ENCODE peak calls at places on chromosomes 11 and 22, in eight cellular contexts. One of them, this sample, is unnamed.

GRCh38 chr11:65915101-65915820 is 3.6 kb downstream of the C11orf68 start:
- DNase-seq in esophagus muscularis mucosa: no peak
- DNase-seq in transverse colon: no peak
- DNase-seq in K562: no peak
- DNase-seq in sigmoid colon: no peak
- DNase-seq in endothelial cell of umbilical vein: no peak
- DNase-seq in GM12878: no peak
- DNase-seq in suprapubic skin: no peak
- DNase-seq in this sample: no peak

GRCh38 chr22:27057717-27058116 is 400.3 kb downstream of the MIAT start:
- DNase-seq in endothelial cell of umbilical vein: no peak
- DNase-seq in sigmoid colon: no peak
- DNase-seq in K562: no peak
- DNase-seq in GM12878: no peak
- DNase-seq in transverse colon: no peak
- DNase-seq in suprapubic skin: no peak
- DNase-seq in esophagus muscularis mucosa: no peak
- DNase-seq in this sample: no peak

GRCh38 chr11:35619754-35620640 is 1.7 kb downstream of the FJX1 start:
- DNase-seq in endothelial cell of umbilical vein: peak
- DNase-seq in sigmoid colon: peak
- DNase-seq in suprapubic skin: no peak
- DNase-seq in transverse colon: peak
- DNase-seq in K562: peak
- DNase-seq in esophagus muscularis mucosa: no peak
- DNase-seq in GM12878: no peak
- DNase-seq in this sample: no peak

GRCh38 chr11:86101941-86102407 is 33.1 kb upstream of the PICALM start:
- DNase-seq in GM12878: no peak
- DNase-seq in K562: no peak
- DNase-seq in suprapubic skin: no peak
- DNase-seq in esophagus muscularis mucosa: no peak
- DNase-seq in endothelial cell of umbilical vein: no peak
- DNase-seq in transverse colon: no peak
- DNase-seq in sigmoid colon: no peak
- DNase-seq in this sample: no peak

GRCh38 chr11:94849836-94850235 is 81.7 kb downstream of the AMOTL1 start:
- DNase-seq in esophagus muscularis mucosa: no peak
- DNase-seq in GM12878: no peak
- DNase-seq in endothelial cell of umbilical vein: no peak
- DNase-seq in transverse colon: no peak
- DNase-seq in sigmoid colon: no peak
- DNase-seq in K562: no peak
- DNase-seq in suprapubic skin: no peak
- DNase-seq in this sample: no peak

GRCh38 chr11:846496-847098 is 3.9 kb downstream of the TSPAN4 start:
- DNase-seq in sigmoid colon: no peak
- DNase-seq in endothelial cell of umbilical vein: no peak
- DNase-seq in suprapubic skin: no peak
- DNase-seq in K562: no peak
- DNase-seq in transverse colon: no peak
- DNase-seq in GM12878: no peak
- DNase-seq in esophagus muscularis mucosa: no peak
- DNase-seq in this sample: no peak

GRCh38 chr11:122138759-122139594 is 23.0 kb upstream of the BLID start:
- DNase-seq in sigmoid colon: no peak
- DNase-seq in GM12878: no peak
- DNase-seq in transverse colon: no peak
- DNase-seq in endothelial cell of umbilical vein: peak
- DNase-seq in suprapubic skin: no peak
- DNase-seq in K562: no peak
- DNase-seq in esophagus muscularis mucosa: no peak
- DNase-seq in this sample: no peak

GRCh38 chr11:134560566-134561347 is 148.7 kb upstream of the B3GAT1 start:
- DNase-seq in K562: no peak
- DNase-seq in transverse colon: no peak
- DNase-seq in GM12878: no peak
- DNase-seq in esophagus muscularis mucosa: no peak
- DNase-seq in endothelial cell of umbilical vein: no peak
- DNase-seq in suprapubic skin: peak
- DNase-seq in sigmoid colon: peak
- DNase-seq in this sample: no peak

GRCh38 chr11:14384338-14384737 is 25.4 kb upstream of the RRAS2 start:
- DNase-seq in GM12878: no peak
- DNase-seq in K562: no peak
- DNase-seq in endothelial cell of umbilical vein: peak
- DNase-seq in suprapubic skin: no peak
- DNase-seq in sigmoid colon: no peak
- DNase-seq in transverse colon: no peak
- DNase-seq in esophagus muscularis mucosa: no peak
- DNase-seq in this sample: no peak

GRCh38 chr11:45264839-45265515 is 21.2 kb downstream of the SYT13 start:
- DNase-seq in sigmoid colon: no peak
- DNase-seq in GM12878: no peak
- DNase-seq in K562: peak
- DNase-seq in esophagus muscularis mucosa: no peak
- DNase-seq in transverse colon: no peak
- DNase-seq in suprapubic skin: no peak
- DNase-seq in endothelial cell of umbilical vein: peak
- DNase-seq in this sample: no peak

GRCh38 chr11:130128626-130129025 is 31.0 kb upstream of the ST14 start:
- DNase-seq in endothelial cell of umbilical vein: no peak
- DNase-seq in suprapubic skin: no peak
- DNase-seq in sigmoid colon: no peak
- DNase-seq in transverse colon: no peak
- DNase-seq in GM12878: no peak
- DNase-seq in K562: no peak
- DNase-seq in esophagus muscularis mucosa: no peak
- DNase-seq in this sample: no peak

GRCh38 chr22:22098457-22099193 is 116.0 kb upstream of the TOP3B start:
- DNase-seq in endothelial cell of umbilical vein: no peak
- DNase-seq in transverse colon: no peak
- DNase-seq in suprapubic skin: no peak
- DNase-seq in K562: no peak
- DNase-seq in GM12878: peak
- DNase-seq in esophagus muscularis mucosa: peak
- DNase-seq in sigmoid colon: no peak
- DNase-seq in this sample: no peak

GRCh38 chr22:29314074-29314473 is 1.4 kb downstream of the RASL10A start:
- DNase-seq in GM12878: no peak
- DNase-seq in transverse colon: peak
- DNase-seq in endothelial cell of umbilical vein: no peak
- DNase-seq in suprapubic skin: peak
- DNase-seq in sigmoid colon: no peak
- DNase-seq in K562: no peak
- DNase-seq in esophagus muscularis mucosa: no peak
- DNase-seq in this sample: no peak

GRCh38 chr11:83292709-83293435 is 6.7 kb upstream of the CCDC90B start:
- DNase-seq in endothelial cell of umbilical vein: peak
- DNase-seq in esophagus muscularis mucosa: no peak
- DNase-seq in sigmoid colon: no peak
- DNase-seq in K562: peak
- DNase-seq in suprapubic skin: no peak
- DNase-seq in GM12878: no peak
- DNase-seq in transverse colon: no peak
- DNase-seq in this sample: no peak

GRCh38 chr22:38017272-38017920 is 33.0 kb upstream of the SOX10 start:
- DNase-seq in K562: peak
- DNase-seq in esophagus muscularis mucosa: no peak
- DNase-seq in GM12878: no peak
- DNase-seq in suprapubic skin: peak
- DNase-seq in sigmoid colon: peak
- DNase-seq in endothelial cell of umbilical vein: peak
- DNase-seq in transverse colon: peak
- DNase-seq in this sample: peak

GRCh38 chr11:58023435-58023931 is at the start of gene OR9Q1:
- DNase-seq in suprapubic skin: no peak
- DNase-seq in GM12878: no peak
- DNase-seq in endothelial cell of umbilical vein: no peak
- DNase-seq in sigmoid colon: no peak
- DNase-seq in transverse colon: no peak
- DNase-seq in K562: no peak
- DNase-seq in esophagus muscularis mucosa: no peak
- DNase-seq in this sample: no peak

GRCh38 chr22:37014835-37015586 is 4.2 kb downstream of the TST start:
- DNase-seq in GM12878: no peak
- DNase-seq in sigmoid colon: no peak
- DNase-seq in endothelial cell of umbilical vein: no peak
- DNase-seq in esophagus muscularis mucosa: no peak
- DNase-seq in K562: peak
- DNase-seq in transverse colon: peak
- DNase-seq in suprapubic skin: no peak
- DNase-seq in this sample: peak

GRCh38 chr11:33557201-33557600 is 143.4 kb downstream of the C11orf91 start:
- DNase-seq in transverse colon: no peak
- DNase-seq in sigmoid colon: no peak
- DNase-seq in K562: no peak
- DNase-seq in suprapubic skin: no peak
- DNase-seq in endothelial cell of umbilical vein: no peak
- DNase-seq in GM12878: no peak
- DNase-seq in esophagus muscularis mucosa: no peak
- DNase-seq in this sample: no peak

GRCh38 chr22:46315976-46316375 is 19.3 kb downstream of the GTSE1 start:
- DNase-seq in endothelial cell of umbilical vein: no peak
- DNase-seq in GM12878: no peak
- DNase-seq in suprapubic skin: no peak
- DNase-seq in transverse colon: no peak
- DNase-seq in K562: no peak
- DNase-seq in esophagus muscularis mucosa: no peak
- DNase-seq in sigmoid colon: no peak
- DNase-seq in this sample: no peak

GRCh38 chr11:9206496-9206895 is 58.7 kb downstream of the DENND5A start:
- DNase-seq in transverse colon: no peak
- DNase-seq in endothelial cell of umbilical vein: no peak
- DNase-seq in GM12878: no peak
- DNase-seq in suprapubic skin: no peak
- DNase-seq in K562: no peak
- DNase-seq in sigmoid colon: no peak
- DNase-seq in esophagus muscularis mucosa: no peak
- DNase-seq in this sample: no peak

GRCh38 chr11:9208726-9209501 is 56.2 kb downstream of the DENND5A start:
- DNase-seq in esophagus muscularis mucosa: no peak
- DNase-seq in endothelial cell of umbilical vein: no peak
- DNase-seq in suprapubic skin: no peak
- DNase-seq in transverse colon: no peak
- DNase-seq in K562: peak
- DNase-seq in sigmoid colon: no peak
- DNase-seq in GM12878: peak
- DNase-seq in this sample: no peak

GRCh38 chr11:9210224-9210921 is 54.8 kb downstream of the DENND5A start:
- DNase-seq in endothelial cell of umbilical vein: no peak
- DNase-seq in K562: no peak
- DNase-seq in suprapubic skin: no peak
- DNase-seq in transverse colon: no peak
- DNase-seq in sigmoid colon: no peak
- DNase-seq in esophagus muscularis mucosa: no peak
- DNase-seq in GM12878: no peak
- DNase-seq in this sample: no peak

GRCh38 chr11:9205596-9205995 is 59.6 kb downstream of the DENND5A start:
- DNase-seq in esophagus muscularis mucosa: no peak
- DNase-seq in GM12878: no peak
- DNase-seq in endothelial cell of umbilical vein: no peak
- DNase-seq in transverse colon: no peak
- DNase-seq in K562: no peak
- DNase-seq in sigmoid colon: no peak
- DNase-seq in suprapubic skin: no peak
- DNase-seq in this sample: no peak

GRCh38 chr11:9207229-9207628 is 57.9 kb downstream of the DENND5A start:
- DNase-seq in GM12878: no peak
- DNase-seq in transverse colon: no peak
- DNase-seq in esophagus muscularis mucosa: no peak
- DNase-seq in sigmoid colon: no peak
- DNase-seq in suprapubic skin: no peak
- DNase-seq in K562: no peak
- DNase-seq in endothelial cell of umbilical vein: no peak
- DNase-seq in this sample: no peak
- H3K27ac ChIP-seq in GM12878: no peak
- H3K27ac ChIP-seq in transverse colon: no peak
- H3K27ac ChIP-seq in esophagus muscularis mucosa: no peak
- H3K27ac ChIP-seq in sigmoid colon: no peak
- H3K27ac ChIP-seq in suprapubic skin: no peak
- H3K27ac ChIP-seq in K562: no peak
- H3K27ac ChIP-seq in endothelial cell of umbilical vein: no peak
- H3K27ac ChIP-seq in this sample: no peak

GRCh38 chr22:49726701-49727101 is 101.0 kb downstream of the BRD1 start:
- DNase-seq in esophagus muscularis mucosa: peak
- DNase-seq in transverse colon: no peak
- DNase-seq in GM12878: no peak
- DNase-seq in sigmoid colon: no peak
- DNase-seq in endothelial cell of umbilical vein: no peak
- DNase-seq in K562: no peak
- DNase-seq in suprapubic skin: no peak
- DNase-seq in this sample: no peak
- TF ChIP-seq POLR2A in esophagus muscularis mucosa: no peak
- TF ChIP-seq POLR2A in transverse colon: no peak
- TF ChIP-seq POLR2A in GM12878: no peak
- TF ChIP-seq POLR2A in sigmoid colon: no peak
- TF ChIP-seq POLR2A in endothelial cell of umbilical vein: no peak
- TF ChIP-seq POLR2A in K562: no peak
- TF ChIP-seq POLR2A in suprapubic skin: no peak
- TF ChIP-seq POLR2A in this sample: no peak

GRCh38 chr11:68380786-68381622 is 68.6 kb downstream of the LRP5 start:
- DNase-seq in transverse colon: no peak
- DNase-seq in suprapubic skin: no peak
- DNase-seq in esophagus muscularis mucosa: no peak
- DNase-seq in K562: no peak
- DNase-seq in GM12878: no peak
- DNase-seq in sigmoid colon: peak
- DNase-seq in endothelial cell of umbilical vein: peak
- DNase-seq in this sample: no peak
- TF ChIP-seq POLR2AphosphoS5 in transverse colon: peak
- TF ChIP-seq POLR2AphosphoS5 in suprapubic skin: no peak
- TF ChIP-seq POLR2AphosphoS5 in esophagus muscularis mucosa: peak
- TF ChIP-seq POLR2AphosphoS5 in K562: no peak
- TF ChIP-seq POLR2AphosphoS5 in GM12878: no peak
- TF ChIP-seq POLR2AphosphoS5 in sigmoid colon: no peak
- TF ChIP-seq POLR2AphosphoS5 in endothelial cell of umbilical vein: no peak
- TF ChIP-seq POLR2AphosphoS5 in this sample: no peak

GRCh38 chr11:118907749-118908106 is 18.0 kb downstream of the BCL9L start:
- DNase-seq in suprapubic skin: no peak
- DNase-seq in K562: no peak
- DNase-seq in GM12878: no peak
- DNase-seq in sigmoid colon: no peak
- DNase-seq in endothelial cell of umbilical vein: no peak
- DNase-seq in transverse colon: no peak
- DNase-seq in esophagus muscularis mucosa: no peak
- DNase-seq in this sample: no peak

GRCh38 chr11:118908931-118909618 is 16.7 kb downstream of the BCL9L start:
- DNase-seq in sigmoid colon: peak
- DNase-seq in esophagus muscularis mucosa: peak
- DNase-seq in endothelial cell of umbilical vein: peak
- DNase-seq in K562: peak
- DNase-seq in suprapubic skin: peak
- DNase-seq in transverse colon: peak
- DNase-seq in GM12878: no peak
- DNase-seq in this sample: peak

GRCh38 chr11:118909619-118910308 is 16.0 kb downstream of the BCL9L start:
- DNase-seq in suprapubic skin: no peak
- DNase-seq in endothelial cell of umbilical vein: no peak
- DNase-seq in GM12878: no peak
- DNase-seq in K562: no peak
- DNase-seq in transverse colon: no peak
- DNase-seq in sigmoid colon: no peak
- DNase-seq in esophagus muscularis mucosa: no peak
- DNase-seq in this sample: no peak

GRCh38 chr11:118908264-118908663 is 17.5 kb downstream of the BCL9L start:
- DNase-seq in K562: no peak
- DNase-seq in endothelial cell of umbilical vein: no peak
- DNase-seq in sigmoid colon: no peak
- DNase-seq in transverse colon: no peak
- DNase-seq in suprapubic skin: no peak
- DNase-seq in GM12878: no peak
- DNase-seq in esophagus muscularis mucosa: no peak
- DNase-seq in this sample: no peak

GRCh38 chr11:118907051-118907748 is 18.5 kb downstream of the BCL9L start:
- DNase-seq in suprapubic skin: peak
- DNase-seq in endothelial cell of umbilical vein: peak
- DNase-seq in esophagus muscularis mucosa: peak
- DNase-seq in transverse colon: peak
- DNase-seq in K562: peak
- DNase-seq in GM12878: peak
- DNase-seq in sigmoid colon: peak
- DNase-seq in this sample: peak
- H3K27ac ChIP-seq in suprapubic skin: peak
- H3K27ac ChIP-seq in endothelial cell of umbilical vein: no peak
- H3K27ac ChIP-seq in esophagus muscularis mucosa: peak
- H3K27ac ChIP-seq in transverse colon: peak
- H3K27ac ChIP-seq in K562: no peak
- H3K27ac ChIP-seq in GM12878: no peak
- H3K27ac ChIP-seq in sigmoid colon: peak
- H3K27ac ChIP-seq in this sample: peak

This sample was measured in stomach.